ENCODE peak calls at places on chromosomes 2 and 18, in six cellular contexts. M is HepG2, X is HCT116, G is K562, K is H1, B is GM12878. A is an unnamed sample. For H3K9me3, the result is how much of the 10 kb centered on the place peaks cover.

GRCh38 chr2:101012706-101013181 is 10.7 kb downstream of the RPL31 start:
- DNase-seq in M (peak), X (no peak), G (peak), K (no peak), B (no peak), A (no peak)

GRCh38 chr2:231293163-231293562 is 94.7 kb downstream of the ARMC9 start:
- DNase-seq in M (no peak), X (no peak), G (no peak), K (no peak), B (no peak), A (no peak)

GRCh38 chr2:191417746-191418145 is 172.5 kb downstream of the MYO1B start:
- DNase-seq in M (no peak), X (no peak), G (no peak), K (no peak), B (no peak), A (no peak)

GRCh38 chr2:11155326-11156059 is at the start of gene SLC66A3:
- DNase-seq in M (peak), X (peak), G (peak), K (peak), B (no peak), A (peak)

GRCh38 chr2:19579466-19579865 is 221.0 kb upstream of the OSR1 start:
- DNase-seq in M (no peak), X (no peak), G (no peak), K (no peak), B (no peak), A (no peak)

GRCh38 chr18:32238635-32239268 is 48.9 kb downstream of the MEP1B start:
- DNase-seq in M (no peak), X (no peak), G (peak), K (no peak), B (no peak), A (no peak)

GRCh38 chr2:121189656-121190381 is 95.2 kb downstream of the TFCP2L1 start:
- DNase-seq in M (no peak), X (no peak), G (no peak), K (no peak), B (no peak), A (no peak)

GRCh38 chr2:6648656-6649247 is 217.0 kb downstream of the CMPK2 start:
- DNase-seq in M (no peak), X (no peak), G (no peak), K (no peak), B (no peak), A (no peak)

GRCh38 chr2:1186405-1186804 is 226.9 kb upstream of the TPO start:
- DNase-seq in M (no peak), X (no peak), G (no peak), K (no peak), B (no peak), A (no peak)

GRCh38 chr2:90069290-90069894 is 1377.9 kb downstream of the RPIA start:
- DNase-seq in M (peak), X (no peak), G (peak), K (peak), B (no peak), A (peak)

GRCh38 chr2:84701880-84702279 is 179.0 kb downstream of the TRABD2A start:
- DNase-seq in M (no peak), X (no peak), G (no peak), K (no peak), B (no peak), A (no peak)

GRCh38 chr18:43789234-43790000 is 512.1 kb upstream of the SYT4 start:
- DNase-seq in M (no peak), X (no peak), G (no peak), K (no peak), B (no peak), A (no peak)

GRCh38 chr2:146986161-146986560 is 858.7 kb upstream of the ACVR2A start:
- DNase-seq in M (no peak), X (no peak), G (no peak), K (no peak), B (peak), A (no peak)

GRCh38 chr18:24094561-24094960 is 44.3 kb upstream of the CABYR start:
- DNase-seq in M (no peak), X (no peak), G (no peak), K (no peak), B (no peak), A (no peak)
- H3K9me3 ChIP-seq in M (under half), X (under half), G (under half), K (under half), B (under half), A (under half)

GRCh38 chr2:163338270-163338669 is 397.5 kb downstream of the FIGN start:
- DNase-seq in M (no peak), X (no peak), G (no peak), K (no peak), B (no peak), A (no peak)
- TF ChIP-seq ZNF274 in M (no peak), X (no peak), G (no peak), K (no peak), B (no peak), A (no peak)

GRCh38 chr2:236073246-236073645 is 94.9 kb downstream of the GBX2 start:
- DNase-seq in M (no peak), X (no peak), G (peak), K (no peak), B (no peak), A (no peak)
- H3K9me3 ChIP-seq in M (under half), X (under half), G (under half), K (under half), B (under half), A (under half)

DNA sequence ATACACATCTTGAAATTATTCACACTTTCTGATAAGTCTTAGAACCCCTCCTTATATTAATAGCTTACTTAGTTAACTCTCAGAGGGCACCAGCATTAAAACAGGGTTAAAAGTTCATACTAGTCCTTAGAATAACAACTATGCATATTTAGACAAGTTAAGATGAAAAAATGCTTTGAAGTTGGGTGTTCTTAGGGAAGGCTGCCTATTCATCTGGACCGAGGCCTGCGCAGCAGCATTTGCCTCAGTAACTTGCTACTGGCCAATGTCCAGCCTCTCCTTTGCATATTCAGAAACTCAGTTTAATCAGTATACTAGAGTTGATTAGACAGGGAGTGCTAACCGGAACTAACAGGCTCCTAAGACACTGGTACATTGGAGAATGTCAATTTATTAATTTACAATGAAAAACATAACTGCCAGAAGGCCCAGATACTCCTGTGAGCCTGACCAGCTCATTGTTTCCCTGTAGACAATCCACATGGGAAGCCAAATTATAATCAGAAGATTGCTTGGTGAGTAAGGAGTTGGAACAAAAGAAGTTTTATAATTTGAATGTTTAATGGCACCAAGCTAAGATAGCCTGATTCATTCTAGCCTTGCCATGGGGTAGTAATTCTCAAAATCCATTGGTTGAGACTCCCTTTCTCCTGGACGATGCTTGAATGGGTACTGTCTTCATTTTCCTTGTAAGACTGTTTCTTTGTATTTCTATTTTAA is 48.9 kb downstream of the DYNC1I2 start:
- DNase-seq in M (peak), X (no peak), G (no peak), K (no peak), B (no peak), A (no peak)
- TF ChIP-seq ZNF274 in M (no peak), X (no peak), G (no peak), K (no peak), B (no peak), A (no peak)

DNA sequence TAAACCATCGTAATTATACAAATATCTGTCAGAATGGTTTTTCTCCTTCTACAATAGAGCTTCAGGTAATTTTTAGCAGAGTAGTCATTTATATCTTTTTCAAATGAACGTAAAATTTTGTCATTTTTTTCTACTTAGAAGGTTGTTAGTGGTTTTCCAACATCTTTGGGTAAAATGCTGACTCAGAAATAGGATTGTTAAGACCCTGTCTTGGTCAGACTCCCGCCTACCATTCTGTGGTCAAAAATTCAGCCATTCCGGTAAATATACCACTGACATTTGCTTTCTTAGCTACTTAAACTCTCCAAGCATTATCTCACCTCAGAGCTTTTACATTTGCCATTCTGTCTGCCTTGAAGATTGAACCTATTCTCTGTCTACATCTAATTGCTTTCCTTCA is 154.1 kb upstream of the CDH19 start:
- DNase-seq in M (no peak), X (no peak), G (no peak), K (no peak), B (no peak), A (no peak)
- H3K9me3 ChIP-seq in M (under half), X (under half), G (under half), K (under half), B (under half), A (under half)

GRCh38 chr2:227864161-227864756 is 7.2 kb upstream of the DAW1 start:
- DNase-seq in M (no peak), X (no peak), G (no peak), K (no peak), B (no peak), A (no peak)
- TF ChIP-seq ZNF274 in M (no peak), X (no peak), G (no peak), K (no peak), B (no peak), A (no peak)

DNA sequence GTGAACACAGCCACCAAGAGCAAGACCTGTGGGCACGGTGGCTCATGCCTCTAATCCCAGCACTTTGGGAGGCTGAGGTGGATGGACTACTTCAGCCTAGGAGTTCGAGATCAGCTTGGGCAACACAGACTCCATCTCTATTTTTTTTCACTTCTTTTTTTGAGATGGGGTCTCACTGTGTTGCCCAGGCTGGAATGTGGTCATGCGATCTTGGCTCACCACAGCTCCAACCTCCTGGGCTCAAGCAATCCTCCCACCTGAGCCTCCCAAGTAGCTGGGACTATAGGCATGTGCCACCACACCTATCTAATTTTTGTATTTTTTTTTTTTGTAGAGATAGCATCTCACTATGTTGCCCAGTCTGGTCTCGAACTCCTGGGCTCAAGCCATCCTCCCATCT is 54.4 kb upstream of the SPRED2 start:
- DNase-seq in M (no peak), X (no peak), G (no peak), K (no peak), B (no peak), A (no peak)
- H3K9me3 ChIP-seq in M (under half), X (under half), G (under half), K (under half), B (under half), A (under half)

GRCh38 chr2:218839430-218839829 is 7.8 kb upstream of the PRKAG3 start:
- DNase-seq in M (no peak), X (no peak), G (no peak), K (no peak), B (no peak), A (no peak)
- TF ChIP-seq ZNF274 in M (no peak), X (no peak), G (no peak), K (no peak), B (no peak), A (no peak)

A was measured in NT2/D1.